ENCODE peak calls at places on chromosomes 7 and 10, in nine cellular contexts. F, E, N, V, J, C, X, T and W are unnamed samples.

GRCh38 chr7:102146122-102146521 is 140.5 kb upstream of the SH2B2 start:
- DNase-seq in F (no peak), E (no peak), N (no peak), V (no peak), J (no peak), C (no peak), X (no peak), T (no peak), W (peak)

GRCh38 chr10:72092987-72093386 is 4.6 kb upstream of the SPOCK2 start:
- DNase-seq in F (no peak), E (no peak), N (no peak), V (no peak), J (no peak), C (no peak), X (no peak), T (no peak), W (no peak)

GRCh38 chr7:108079291-108080057 is 50.7 kb downstream of the LAMB4 start:
- DNase-seq in F (no peak), E (no peak), N (no peak), V (no peak), J (no peak), C (no peak), X (no peak), T (no peak), W (no peak)

GRCh38 chr7:137696376-137696775 is 150.4 kb downstream of the DGKI start:
- DNase-seq in F (no peak), E (no peak), N (no peak), V (no peak), J (no peak), C (no peak), X (no peak), T (no peak), W (no peak)

GRCh38 chr10:113736576-113736975 is 14.9 kb upstream of the PLEKHS1 start:
- DNase-seq in F (no peak), E (no peak), N (no peak), V (no peak), J (no peak), C (no peak), X (no peak), T (no peak), W (no peak)

GRCh38 chr7:104225441-104225840 is 17.6 kb upstream of the ORC5 start:
- DNase-seq in F (no peak), E (no peak), N (no peak), V (no peak), J (no peak), C (no peak), X (no peak), T (no peak), W (no peak)

GRCh38 chr10:60429084-60429849 is 39.6 kb upstream of the ANK3 start:
- DNase-seq in F (no peak), E (no peak), N (no peak), V (no peak), J (no peak), C (no peak), X (no peak), T (no peak), W (no peak)

GRCh38 chr7:103936558-103936957 is 52.9 kb downstream of the RELN start:
- DNase-seq in F (no peak), E (no peak), N (no peak), V (no peak), J (no peak), C (no peak), X (no peak), T (no peak), W (no peak)

GRCh38 chr7:69335331-69335730 is 262.9 kb upstream of the AUTS2 start:
- DNase-seq in F (no peak), E (no peak), N (no peak), V (no peak), J (no peak), C (no peak), X (no peak), T (no peak), W (no peak)

GRCh38 chr7:157895520-157896375 is 558.9 kb downstream of the DNAJB6 start:
- DNase-seq in F (no peak), E (no peak), N (no peak), V (no peak), J (no peak), C (no peak), X (no peak), T (no peak), W (no peak)

GRCh38 chr7:20199015-20199737 is 18.0 kb downstream of the MACC1 start:
- DNase-seq in F (no peak), E (no peak), N (peak), V (no peak), J (no peak), C (no peak), X (no peak), T (peak), W (no peak)

GRCh38 chr7:41136551-41136950 is 566.3 kb downstream of the INHBA start:
- DNase-seq in F (no peak), E (no peak), N (no peak), V (no peak), J (no peak), C (no peak), X (no peak), T (no peak), W (no peak)

GRCh38 chr7:135801045-135801693 is 52.6 kb upstream of the FAM180A start:
- DNase-seq in F (no peak), E (peak), N (peak), V (peak), J (peak), C (peak), X (peak), T (peak), W (no peak)